ENCODE peak calls at places on chromosome 22, in seven cellular contexts. Y is HepG2; T is C1 segment of cervical spinal cord; H is MV-4-11; I is Calu3; M is CD8-positive, alpha-beta T cell; N is activated T-cell treated with anti-CD3 and anti-CD28 coated beads for 48 hours. X is an unnamed sample.

GRCh38 chr22:39234157-39234793 is 10.5 kb downstream of the PDGFB start:
- DNase-seq in H (no peak), T (peak; percentile 19), I (no peak), Y (no peak), M (no peak), N (no peak), X (no peak)

GRCh38 chr22:31086703-31087330 is 5.7 kb downstream of the SMTN start:
- DNase-seq in I (no peak), M (no peak), N (no peak), Y (no peak), T (no peak), H (no peak), X (no peak)

GRCh38 chr22:44932493-44932892 is 77.3 kb downstream of the PHF21B start:
- DNase-seq in T (no peak), N (no peak), I (no peak), Y (no peak), M (no peak), H (no peak), X (no peak)

GRCh38 chr22:37501176-37501609 is 15.0 kb upstream of the MFNG start:
- DNase-seq in T (no peak), Y (no peak), I (peak; percentile 30), M (no peak), N (no peak), H (no peak), X (no peak)

GRCh38 chr22:20520093-20520511 is 12.7 kb downstream of the MED15 start:
- DNase-seq in I (no peak), N (no peak), H (peak; percentile 66), T (no peak), M (peak; percentile 30), Y (no peak), X (no peak)

GRCh38 chr22:35809816-35810215 is 92.1 kb downstream of the APOL5 start:
- DNase-seq in N (no peak), T (no peak), I (no peak), Y (peak; percentile 70), H (no peak), M (no peak), X (no peak)

GRCh38 chr22:44146088-44146861 is 34.5 kb upstream of the PARVG start:
- DNase-seq in I (no peak), Y (no peak), N (no peak), H (no peak), M (no peak), T (no peak), X (no peak)

GRCh38 chr22:36465232-36466021 is 16.0 kb downstream of the TXN2 start:
- DNase-seq in H (no peak), T (no peak), I (peak; percentile 94), N (no peak), M (no peak), Y (peak; percentile 31), X (no peak)

GRCh38 chr22:21657361-21658118 is 8.3 kb upstream of the PPIL2 start:
- DNase-seq in I (peak; percentile 91), Y (peak; percentile 70), N (peak; percentile 78), M (peak; percentile 75), H (peak; percentile 81), T (no peak), X (peak; percentile 97)

GRCh38 chr22:28801845-28802594 is 1.7 kb upstream of the XBP1 start:
- DNase-seq in M (no peak), N (no peak), I (peak; percentile 41), T (no peak), H (peak; percentile 86), Y (peak; percentile 87), X (no peak)

GRCh38 chr22:37173709-37174108 is 14.3 kb downstream of the C1QTNF6 start:
- DNase-seq in H (peak; percentile 83), I (no peak), Y (no peak), T (no peak), M (no peak), N (no peak), X (no peak)

GRCh38 chr22:35630387-35630793 is 13.3 kb upstream of the MB start:
- DNase-seq in I (no peak), M (no peak), N (no peak), H (no peak), T (no peak), Y (no peak), X (no peak)

GRCh38 chr22:42803454-42803853 is 53.6 kb downstream of the ARFGAP3 start:
- DNase-seq in N (no peak), Y (no peak), I (no peak), T (no peak), H (no peak), M (no peak), X (no peak)

GRCh38 chr22:22463855-22464540 is 44.5 kb downstream of the ZNF280B start:
- DNase-seq in N (peak; percentile 18), I (peak; percentile 59), T (peak; percentile 29), M (peak; percentile 41), Y (peak; percentile 62), H (peak; percentile 48), X (peak; percentile 29)

GRCh38 chr22:32255726-32256125 is 579 bp upstream of the SLC5A4 start:
- DNase-seq in N (no peak), T (no peak), I (no peak), H (peak; percentile 68), M (no peak), Y (no peak), X (no peak)

GRCh38 chr22:19610518-19611253 is 86.5 kb upstream of the CLDN5 start:
- DNase-seq in T (no peak), Y (no peak), N (peak; percentile 51), H (no peak), I (no peak), M (no peak), X (peak; percentile 51)

GRCh38 chr22:29916007-29916544 is 33.1 kb downstream of the MTMR3 start:
- DNase-seq in H (no peak), N (no peak), Y (no peak), I (no peak), M (no peak), T (no peak), X (no peak)